ENCODE peak calls at places on chromosome 19, in nine cellular contexts. One of them, this sample, is unnamed.

GRCh38 chr19:2490659-2491058 is 14.7 kb downstream of the GADD45B start:
- DNase-seq in HS-5: no peak
- DNase-seq in frontal cortex: no peak
- DNase-seq in naive B cell: no peak
- DNase-seq in SIG-M5: no peak
- DNase-seq in lower leg skin: no peak
- DNase-seq in stimulated activated CD8-positive, alpha-beta memory T cell treated with anti-CD3 and anti-CD28 coated beads, Interleukin-2, amount 100 ng/mL, for 1 hour: no peak
- DNase-seq in skeletal muscle cell: no peak
- DNase-seq in activated CD8-positive, alpha-beta memory T cell treated with anti-CD3 and anti-CD28 coated beads for 1 hour: no peak
- DNase-seq in this sample: no peak

GRCh38 chr19:30406220-30406944 is 34.2 kb downstream of the ZNF536 start:
- DNase-seq in stimulated activated CD8-positive, alpha-beta memory T cell treated with anti-CD3 and anti-CD28 coated beads, Interleukin-2, amount 100 ng/mL, for 1 hour: no peak
- DNase-seq in frontal cortex: peak
- DNase-seq in lower leg skin: no peak
- DNase-seq in SIG-M5: no peak
- DNase-seq in HS-5: no peak
- DNase-seq in naive B cell: no peak
- DNase-seq in activated CD8-positive, alpha-beta memory T cell treated with anti-CD3 and anti-CD28 coated beads for 1 hour: no peak
- DNase-seq in skeletal muscle cell: no peak
- DNase-seq in this sample: no peak

GRCh38 chr19:35720163-35720524 is 2.3 kb downstream of the KMT2B start:
- DNase-seq in SIG-M5: no peak
- DNase-seq in skeletal muscle cell: no peak
- DNase-seq in stimulated activated CD8-positive, alpha-beta memory T cell treated with anti-CD3 and anti-CD28 coated beads, Interleukin-2, amount 100 ng/mL, for 1 hour: no peak
- DNase-seq in naive B cell: no peak
- DNase-seq in activated CD8-positive, alpha-beta memory T cell treated with anti-CD3 and anti-CD28 coated beads for 1 hour: no peak
- DNase-seq in lower leg skin: no peak
- DNase-seq in HS-5: no peak
- DNase-seq in frontal cortex: no peak
- DNase-seq in this sample: no peak

GRCh38 chr19:54570316-54570715 is 3.3 kb upstream of the LILRA2 start:
- DNase-seq in HS-5: no peak
- DNase-seq in frontal cortex: no peak
- DNase-seq in SIG-M5: no peak
- DNase-seq in naive B cell: no peak
- DNase-seq in lower leg skin: no peak
- DNase-seq in stimulated activated CD8-positive, alpha-beta memory T cell treated with anti-CD3 and anti-CD28 coated beads, Interleukin-2, amount 100 ng/mL, for 1 hour: no peak
- DNase-seq in skeletal muscle cell: no peak
- DNase-seq in activated CD8-positive, alpha-beta memory T cell treated with anti-CD3 and anti-CD28 coated beads for 1 hour: no peak
- DNase-seq in this sample: no peak

GRCh38 chr19:33054623-33055022 is 10.1 kb downstream of the RHPN2 start:
- DNase-seq in HS-5: no peak
- DNase-seq in lower leg skin: peak
- DNase-seq in activated CD8-positive, alpha-beta memory T cell treated with anti-CD3 and anti-CD28 coated beads for 1 hour: no peak
- DNase-seq in skeletal muscle cell: no peak
- DNase-seq in SIG-M5: no peak
- DNase-seq in naive B cell: no peak
- DNase-seq in stimulated activated CD8-positive, alpha-beta memory T cell treated with anti-CD3 and anti-CD28 coated beads, Interleukin-2, amount 100 ng/mL, for 1 hour: no peak
- DNase-seq in frontal cortex: no peak
- DNase-seq in this sample: no peak

GRCh38 chr19:16449330-16449961 is 22.3 kb downstream of the EPS15L1 start:
- DNase-seq in lower leg skin: no peak
- DNase-seq in naive B cell: peak
- DNase-seq in frontal cortex: no peak
- DNase-seq in HS-5: no peak
- DNase-seq in stimulated activated CD8-positive, alpha-beta memory T cell treated with anti-CD3 and anti-CD28 coated beads, Interleukin-2, amount 100 ng/mL, for 1 hour: no peak
- DNase-seq in activated CD8-positive, alpha-beta memory T cell treated with anti-CD3 and anti-CD28 coated beads for 1 hour: no peak
- DNase-seq in skeletal muscle cell: no peak
- DNase-seq in SIG-M5: no peak
- DNase-seq in this sample: no peak

GRCh38 chr19:16206637-16207036 is 8.9 kb downstream of the AP1M1 start:
- DNase-seq in activated CD8-positive, alpha-beta memory T cell treated with anti-CD3 and anti-CD28 coated beads for 1 hour: no peak
- DNase-seq in HS-5: no peak
- DNase-seq in skeletal muscle cell: no peak
- DNase-seq in lower leg skin: no peak
- DNase-seq in frontal cortex: no peak
- DNase-seq in stimulated activated CD8-positive, alpha-beta memory T cell treated with anti-CD3 and anti-CD28 coated beads, Interleukin-2, amount 100 ng/mL, for 1 hour: no peak
- DNase-seq in SIG-M5: no peak
- DNase-seq in naive B cell: no peak
- DNase-seq in this sample: no peak

GRCh38 chr19:38946229-38947010 is 15.7 kb downstream of the MRPS12 start:
- DNase-seq in skeletal muscle cell: no peak
- DNase-seq in activated CD8-positive, alpha-beta memory T cell treated with anti-CD3 and anti-CD28 coated beads for 1 hour: no peak
- DNase-seq in lower leg skin: no peak
- DNase-seq in naive B cell: no peak
- DNase-seq in SIG-M5: no peak
- DNase-seq in HS-5: no peak
- DNase-seq in stimulated activated CD8-positive, alpha-beta memory T cell treated with anti-CD3 and anti-CD28 coated beads, Interleukin-2, amount 100 ng/mL, for 1 hour: no peak
- DNase-seq in frontal cortex: no peak
- DNase-seq in this sample: no peak

GRCh38 chr19:13794388-13794751 is 873 bp upstream of the ZSWIM4 start:
- DNase-seq in naive B cell: no peak
- DNase-seq in activated CD8-positive, alpha-beta memory T cell treated with anti-CD3 and anti-CD28 coated beads for 1 hour: no peak
- DNase-seq in frontal cortex: no peak
- DNase-seq in HS-5: peak
- DNase-seq in skeletal muscle cell: peak
- DNase-seq in stimulated activated CD8-positive, alpha-beta memory T cell treated with anti-CD3 and anti-CD28 coated beads, Interleukin-2, amount 100 ng/mL, for 1 hour: no peak
- DNase-seq in lower leg skin: peak
- DNase-seq in SIG-M5: no peak
- DNase-seq in this sample: no peak

GRCh38 chr19:39402417-39403297 is 4.0 kb upstream of the ZFP36 start:
- DNase-seq in SIG-M5: no peak
- DNase-seq in HS-5: no peak
- DNase-seq in frontal cortex: peak
- DNase-seq in naive B cell: peak
- DNase-seq in stimulated activated CD8-positive, alpha-beta memory T cell treated with anti-CD3 and anti-CD28 coated beads, Interleukin-2, amount 100 ng/mL, for 1 hour: peak
- DNase-seq in skeletal muscle cell: peak
- DNase-seq in lower leg skin: peak
- DNase-seq in activated CD8-positive, alpha-beta memory T cell treated with anti-CD3 and anti-CD28 coated beads for 1 hour: peak
- DNase-seq in this sample: peak

GRCh38 chr19:13887039-13887438 is 10.1 kb downstream of the NANOS3 start:
- DNase-seq in lower leg skin: peak
- DNase-seq in activated CD8-positive, alpha-beta memory T cell treated with anti-CD3 and anti-CD28 coated beads for 1 hour: no peak
- DNase-seq in HS-5: no peak
- DNase-seq in frontal cortex: no peak
- DNase-seq in naive B cell: no peak
- DNase-seq in stimulated activated CD8-positive, alpha-beta memory T cell treated with anti-CD3 and anti-CD28 coated beads, Interleukin-2, amount 100 ng/mL, for 1 hour: no peak
- DNase-seq in skeletal muscle cell: no peak
- DNase-seq in SIG-M5: no peak
- DNase-seq in this sample: no peak

GRCh38 chr19:28669804-28670203 is 543.1 kb downstream of the UQCRFS1 start:
- DNase-seq in HS-5: no peak
- DNase-seq in skeletal muscle cell: no peak
- DNase-seq in lower leg skin: no peak
- DNase-seq in naive B cell: no peak
- DNase-seq in activated CD8-positive, alpha-beta memory T cell treated with anti-CD3 and anti-CD28 coated beads for 1 hour: no peak
- DNase-seq in frontal cortex: no peak
- DNase-seq in SIG-M5: no peak
- DNase-seq in stimulated activated CD8-positive, alpha-beta memory T cell treated with anti-CD3 and anti-CD28 coated beads, Interleukin-2, amount 100 ng/mL, for 1 hour: no peak
- DNase-seq in this sample: no peak

GRCh38 chr19:52897149-52897935 is at the start of gene ZNF320:
- DNase-seq in SIG-M5: no peak
- DNase-seq in frontal cortex: peak
- DNase-seq in stimulated activated CD8-positive, alpha-beta memory T cell treated with anti-CD3 and anti-CD28 coated beads, Interleukin-2, amount 100 ng/mL, for 1 hour: peak
- DNase-seq in skeletal muscle cell: peak
- DNase-seq in activated CD8-positive, alpha-beta memory T cell treated with anti-CD3 and anti-CD28 coated beads for 1 hour: peak
- DNase-seq in naive B cell: peak
- DNase-seq in lower leg skin: peak
- DNase-seq in HS-5: peak
- DNase-seq in this sample: peak

GRCh38 chr19:5973867-5974635 is 3.9 kb downstream of the RANBP3 start:
- DNase-seq in activated CD8-positive, alpha-beta memory T cell treated with anti-CD3 and anti-CD28 coated beads for 1 hour: no peak
- DNase-seq in SIG-M5: no peak
- DNase-seq in lower leg skin: no peak
- DNase-seq in frontal cortex: no peak
- DNase-seq in HS-5: no peak
- DNase-seq in stimulated activated CD8-positive, alpha-beta memory T cell treated with anti-CD3 and anti-CD28 coated beads, Interleukin-2, amount 100 ng/mL, for 1 hour: no peak
- DNase-seq in naive B cell: no peak
- DNase-seq in skeletal muscle cell: no peak
- DNase-seq in this sample: no peak

GRCh38 chr19:49855277-49855675 is 4.3 kb downstream of the PTOV1 start:
- DNase-seq in frontal cortex: no peak
- DNase-seq in naive B cell: no peak
- DNase-seq in stimulated activated CD8-positive, alpha-beta memory T cell treated with anti-CD3 and anti-CD28 coated beads, Interleukin-2, amount 100 ng/mL, for 1 hour: no peak
- DNase-seq in HS-5: no peak
- DNase-seq in SIG-M5: no peak
- DNase-seq in activated CD8-positive, alpha-beta memory T cell treated with anti-CD3 and anti-CD28 coated beads for 1 hour: no peak
- DNase-seq in skeletal muscle cell: no peak
- DNase-seq in lower leg skin: no peak
- DNase-seq in this sample: no peak

GRCh38 chr19:38319421-38320258 is at the start of gene KCNK6:
- DNase-seq in HS-5: no peak
- DNase-seq in lower leg skin: no peak
- DNase-seq in activated CD8-positive, alpha-beta memory T cell treated with anti-CD3 and anti-CD28 coated beads for 1 hour: peak
- DNase-seq in skeletal muscle cell: no peak
- DNase-seq in stimulated activated CD8-positive, alpha-beta memory T cell treated with anti-CD3 and anti-CD28 coated beads, Interleukin-2, amount 100 ng/mL, for 1 hour: no peak
- DNase-seq in SIG-M5: no peak
- DNase-seq in frontal cortex: no peak
- DNase-seq in naive B cell: peak
- DNase-seq in this sample: no peak

GRCh38 chr19:56085571-56086275 is 35.4 kb downstream of the ZNF787 start:
- DNase-seq in naive B cell: no peak
- DNase-seq in frontal cortex: no peak
- DNase-seq in HS-5: no peak
- DNase-seq in SIG-M5: no peak
- DNase-seq in stimulated activated CD8-positive, alpha-beta memory T cell treated with anti-CD3 and anti-CD28 coated beads, Interleukin-2, amount 100 ng/mL, for 1 hour: no peak
- DNase-seq in activated CD8-positive, alpha-beta memory T cell treated with anti-CD3 and anti-CD28 coated beads for 1 hour: no peak
- DNase-seq in skeletal muscle cell: no peak
- DNase-seq in lower leg skin: no peak
- DNase-seq in this sample: no peak

GRCh38 chr19:11190501-11190900 is 6.8 kb downstream of the KANK2 start:
- DNase-seq in lower leg skin: no peak
- DNase-seq in stimulated activated CD8-positive, alpha-beta memory T cell treated with anti-CD3 and anti-CD28 coated beads, Interleukin-2, amount 100 ng/mL, for 1 hour: no peak
- DNase-seq in HS-5: no peak
- DNase-seq in frontal cortex: no peak
- DNase-seq in SIG-M5: no peak
- DNase-seq in activated CD8-positive, alpha-beta memory T cell treated with anti-CD3 and anti-CD28 coated beads for 1 hour: no peak
- DNase-seq in naive B cell: no peak
- DNase-seq in skeletal muscle cell: no peak
- DNase-seq in this sample: no peak

GRCh38 chr19:52962394-52963228 is at the start of gene ZNF816:
- DNase-seq in skeletal muscle cell: peak
- DNase-seq in activated CD8-positive, alpha-beta memory T cell treated with anti-CD3 and anti-CD28 coated beads for 1 hour: peak
- DNase-seq in stimulated activated CD8-positive, alpha-beta memory T cell treated with anti-CD3 and anti-CD28 coated beads, Interleukin-2, amount 100 ng/mL, for 1 hour: peak
- DNase-seq in frontal cortex: peak
- DNase-seq in HS-5: peak
- DNase-seq in SIG-M5: no peak
- DNase-seq in lower leg skin: peak
- DNase-seq in naive B cell: peak
- DNase-seq in this sample: peak

This sample was measured in esophagus squamous epithelium.